ENCODE peak calls at places on chromosomes 13 and 19, in ten cellular contexts. Z, N, B, C, M, E, W, O, L and K are unnamed samples.
A peak's percentile ranks its signal among the peaks of the same experiment; 100 is the strongest.

GRCh38 chr13:80052286-80052685 is 288.6 kb downstream of the SPRY2 start:
- DNase-seq in E (no peak), L (no peak), N (no peak), Z (no peak), W (no peak), B (no peak), M (no peak), O (no peak), C (no peak), K (no peak)

GRCh38 chr19:1970003-1970805 is 29.2 kb downstream of the CSNK1G2 start:
- DNase-seq in W (no peak), C (no peak), M (no peak), O (no peak), Z (no peak), B (no peak), E (no peak), L (no peak), N (no peak), K (no peak)

GRCh38 chr13:49040872-49041271 is 65.2 kb downstream of the FNDC3A start:
- DNase-seq in N (no peak), L (no peak), Z (no peak), C (no peak), E (no peak), O (no peak), B (no peak), M (no peak), W (no peak), K (no peak)

GRCh38 chr19:729564-730381 is 21.0 kb downstream of the PALM start:
- DNase-seq in O (no peak), L (no peak), N (no peak), E (no peak), B (no peak), M (no peak), C (no peak), Z (no peak), W (no peak), K (no peak)

GRCh38 chr19:17762505-17763229 is 11.4 kb downstream of the FCHO1 start:
- DNase-seq in W (no peak), M (peak; percentile 20), N (peak; percentile 25), O (no peak), C (peak; percentile 92), Z (peak; percentile 15), B (no peak), L (no peak), E (no peak), K (no peak)

GRCh38 chr19:19578241-19578640 is 40.2 kb downstream of the CILP2 start:
- DNase-seq in E (no peak), W (no peak), C (no peak), O (no peak), M (no peak), B (no peak), N (no peak), L (no peak), Z (no peak), K (no peak)

GRCh38 chr13:50075619-50076097 is 60.4 kb downstream of the KCNRG start:
- DNase-seq in B (no peak), N (no peak), W (no peak), O (no peak), Z (no peak), C (no peak), L (no peak), M (no peak), E (no peak), K (no peak)

GRCh38 chr13:48476674-48477073 is 56.2 kb downstream of the RCBTB2 start:
- DNase-seq in Z (no peak), E (no peak), N (no peak), C (no peak), L (no peak), M (no peak), B (no peak), O (no peak), W (no peak), K (no peak)

GRCh38 chr13:42574011-42574410 is at the start of gene TNFSF11:
- DNase-seq in O (peak; percentile 23), Z (no peak), M (no peak), W (no peak), B (no peak), N (no peak), L (no peak), C (peak; percentile 85), E (peak; percentile 30), K (no peak)

GRCh38 chr19:3125900-3126524 is 9.8 kb upstream of the GNA15 start:
- DNase-seq in W (no peak), C (peak; percentile 96), M (no peak), O (peak; percentile 78), N (peak; percentile 47), L (peak; percentile 70), E (peak; percentile 72), B (no peak), Z (no peak), K (no peak)

GRCh38 chr13:41075034-41075433 is 13.7 kb downstream of the WBP4 start:
- DNase-seq in O (no peak), Z (no peak), M (no peak), N (no peak), B (no peak), W (no peak), L (no peak), E (peak; percentile 19), C (no peak), K (no peak)

GRCh38 chr19:55670280-55671053 is 4.6 kb upstream of the EPN1 start:
- DNase-seq in B (no peak), L (peak; percentile 82), E (peak; percentile 39), O (no peak), W (no peak), N (no peak), C (peak; percentile 75), Z (peak; percentile 3), M (no peak), K (no peak)

GRCh38 chr13:37616131-37616530 is 17.6 kb upstream of the POSTN start:
- DNase-seq in C (no peak), B (no peak), E (no peak), O (no peak), N (no peak), L (no peak), Z (no peak), W (no peak), M (no peak), K (no peak)

GRCh38 chr13:110817143-110817542 is 97.7 kb downstream of the ANKRD10 start:
- DNase-seq in Z (no peak), N (no peak), M (no peak), E (no peak), C (no peak), W (no peak), B (no peak), L (no peak), O (no peak), K (no peak)

GRCh38 chr13:77697208-77698103 is at the start of gene SLAIN1:
- DNase-seq in Z (peak; percentile 91), B (no peak), L (peak; percentile 85), N (peak; percentile 33), E (peak; percentile 85), M (peak; percentile 85), O (peak; percentile 73), W (no peak), C (peak; percentile 97), K (peak; percentile 42)

GRCh38 chr19:50230379-50231351 is 27.2 kb downstream of the MYH14 start:
- DNase-seq in O (no peak), M (no peak), L (no peak), B (no peak), C (peak; percentile 91), E (no peak), Z (no peak), N (no peak), W (no peak), K (no peak)

GRCh38 chr19:30666301-30666803 is 294.2 kb downstream of the ZNF536 start:
- DNase-seq in L (no peak), C (peak; percentile 92), O (peak; percentile 30), E (peak; percentile 76), W (no peak), N (no peak), B (no peak), M (no peak), Z (peak; percentile 30), K (no peak)

GRCh38 chr19:18399008-18399407 is 1.6 kb upstream of the LRRC25 start:
- DNase-seq in E (no peak), C (no peak), N (no peak), M (no peak), B (no peak), W (no peak), O (no peak), L (no peak), Z (no peak), K (no peak)

GRCh38 chr13:77779461-77780272 is 82.2 kb downstream of the SLAIN1 start:
- DNase-seq in M (no peak), L (no peak), E (peak; percentile 31), B (peak; percentile 44), C (peak; percentile 60), N (peak; percentile 62), W (peak; percentile 75), O (no peak), Z (no peak), K (peak; percentile 48)

GRCh38 chr19:33303791-33304759 is 1.7 kb upstream of the CEBPA start:
- DNase-seq in Z (no peak), N (no peak), B (no peak), L (peak; percentile 64), M (no peak), C (no peak), W (no peak), E (no peak), O (no peak), K (no peak)

GRCh38 chr13:24104723-24105122 is 55.8 kb upstream of the SPATA13 start:
- DNase-seq in N (no peak), Z (no peak), O (no peak), M (no peak), L (no peak), E (no peak), C (no peak), W (no peak), B (no peak), K (no peak)

GRCh38 chr13:93066187-93066586 is 160.4 kb upstream of the GPC6 start:
- DNase-seq in W (no peak), O (no peak), E (no peak), Z (no peak), C (no peak), N (no peak), M (no peak), B (peak; percentile 67), L (no peak), K (peak; percentile 34)

GRCh38 chr19:39557791-39558622 is 18.0 kb upstream of the EID2 start:
- DNase-seq in W (no peak), O (no peak), N (no peak), Z (no peak), B (no peak), M (no peak), C (no peak), L (no peak), E (no peak), K (no peak)